ENCODE peak calls at places on chromosomes 12 and 14, in eight cellular contexts. J, U, C, Z, E, G, F and M are unnamed samples.
A peak's percentile ranks its signal among the peaks of the same experiment; 100 is the strongest.

GRCh38 chr12:119940881-119941280 is 48.2 kb upstream of the BICDL1 start:
- DNase-seq in Z (no peak), U (no peak), J (no peak), C (no peak), G (no peak), E (no peak), F (peak; percentile 65), M (no peak)

GRCh38 chr14:104734051-104734587 is 10.1 kb downstream of the ADSS1 start:
- DNase-seq in E (no peak), U (no peak), F (no peak), G (no peak), C (no peak), Z (no peak), J (no peak), M (no peak)

GRCh38 chr14:103538291-103539055 is 9.5 kb downstream of the TRMT61A start:
- DNase-seq in Z (no peak), E (no peak), U (peak; percentile 61), F (peak; percentile 38), G (peak; percentile 68), C (no peak), J (peak; percentile 46), M (peak; percentile 56)

GRCh38 chr12:3365416-3366385 is 125.3 kb upstream of the PRMT8 start:
- DNase-seq in F (peak; percentile 12), Z (peak; percentile 63), G (peak; percentile 61), E (peak; percentile 30), U (no peak), C (no peak), J (peak; percentile 52), M (peak; percentile 79)

GRCh38 chr12:118330421-118331018 is 42.2 kb downstream of the TAOK3 start:
- DNase-seq in Z (no peak), E (no peak), C (no peak), J (no peak), U (no peak), F (no peak), G (no peak), M (no peak)

GRCh38 chr14:33377596-33378390 is 439.1 kb downstream of the NPAS3 start:
- DNase-seq in Z (no peak), J (no peak), G (no peak), C (no peak), E (no peak), F (no peak), U (no peak), M (no peak)

GRCh38 chr12:50620050-50620974 is 115.5 kb downstream of the DIP2B start:
- DNase-seq in C (no peak), U (no peak), F (peak; percentile 94), G (peak; percentile 43), E (no peak), J (no peak), Z (no peak), M (no peak)

GRCh38 chr14:59461891-59462290 is 3.3 kb downstream of the GPR135 start:
- DNase-seq in Z (no peak), G (no peak), E (no peak), C (no peak), U (no peak), F (no peak), J (no peak), M (no peak)

GRCh38 chr12:104750061-104750460 is 208.0 kb downstream of the SLC41A2 start:
- DNase-seq in J (peak; percentile 63), C (no peak), E (no peak), Z (peak; percentile 8), F (peak; percentile 61), U (peak; percentile 31), G (no peak), M (no peak)

GRCh38 chr12:61367281-61367785 is 892.9 kb upstream of the USP15 start:
- DNase-seq in J (no peak), G (no peak), F (peak; percentile 20), E (no peak), U (no peak), C (no peak), Z (no peak), M (no peak)

GRCh38 chr12:110247340-110248095 is 33.5 kb upstream of the ATP2A2 start:
- DNase-seq in E (peak; percentile 59), F (no peak), C (no peak), Z (no peak), J (no peak), G (peak; percentile 75), U (no peak), M (peak; percentile 63)

GRCh38 chr14:25086817-25087396 is 37.0 kb upstream of the STXBP6 start:
- DNase-seq in C (no peak), Z (no peak), E (no peak), U (no peak), F (no peak), J (no peak), G (no peak), M (no peak)

GRCh38 chr14:55451950-55452349 is 11.5 kb upstream of the TBPL2 start:
- DNase-seq in F (no peak), E (no peak), J (no peak), Z (no peak), U (no peak), C (no peak), G (no peak), M (no peak)

GRCh38 chr12:25557830-25558436 is 4.8 kb upstream of the LMNTD1 start:
- DNase-seq in J (no peak), G (peak; percentile 36), C (no peak), E (no peak), Z (no peak), U (no peak), F (peak; percentile 81), M (no peak)

GRCh38 chr12:102120886-102121285 is 903 bp downstream of the PARPBP start:
- DNase-seq in Z (no peak), U (no peak), E (no peak), J (no peak), F (peak; percentile 61), G (no peak), C (no peak), M (no peak)

GRCh38 chr14:34685819-34686428 is 28.5 kb downstream of the CFL2 start:
- DNase-seq in C (no peak), E (no peak), J (no peak), Z (no peak), F (no peak), G (no peak), U (no peak), M (no peak)

GRCh38 chr12:113537751-113538087 is 66.0 kb upstream of the LHX5 start:
- DNase-seq in Z (no peak), E (no peak), G (no peak), J (no peak), C (no peak), F (peak; percentile 35), U (no peak), M (no peak)

GRCh38 chr12:113030875-113031525 is 25.5 kb upstream of the DTX1 start:
- DNase-seq in F (peak; percentile 73), C (no peak), U (peak; percentile 13), E (no peak), G (peak; percentile 38), Z (peak; percentile 89), J (no peak), M (no peak)

GRCh38 chr12:90970471-90970870 is 15.5 kb upstream of the CCER1 start:
- DNase-seq in E (no peak), G (no peak), C (no peak), F (peak; percentile 11), U (no peak), J (no peak), Z (no peak), M (no peak)

GRCh38 chr14:24435998-24436354 is 6.2 kb downstream of the KHNYN start:
- DNase-seq in Z (no peak), U (no peak), E (no peak), J (no peak), G (no peak), C (no peak), F (no peak), M (no peak)

GRCh38 chr14:101876539-101876938 is 87.8 kb upstream of the DYNC1H1 start:
- DNase-seq in J (peak; percentile 81), F (peak; percentile 73), E (peak; percentile 79), Z (no peak), C (peak; percentile 72), U (peak; percentile 87), G (peak; percentile 47), M (no peak)

GRCh38 chr14:82710257-82710841 is 1176.7 kb upstream of the SEL1L start:
- DNase-seq in E (no peak), C (no peak), J (peak; percentile 50), F (peak; percentile 55), Z (peak; percentile 76), U (peak; percentile 21), G (peak; percentile 82), M (peak; percentile 74)

GRCh38 chr14:95614335-95614734 is 71.9 kb upstream of the TCL1B start:
- DNase-seq in F (peak; percentile 12), Z (no peak), C (no peak), U (no peak), G (no peak), E (no peak), J (no peak), M (no peak)

GRCh38 chr12:130601327-130601726 is 114.8 kb downstream of the RIMBP2 start:
- DNase-seq in E (no peak), U (no peak), F (no peak), G (no peak), C (no peak), Z (no peak), J (no peak), M (no peak)

GRCh38 chr12:27014859-27015729 is 910 bp upstream of the TM7SF3 start:
- DNase-seq in G (no peak), E (no peak), U (no peak), J (no peak), C (no peak), Z (no peak), F (peak; percentile 7), M (no peak)

GRCh38 chr12:122150127-122150681 is 23.8 kb downstream of the IL31 start:
- DNase-seq in Z (no peak), G (no peak), F (no peak), U (no peak), J (no peak), C (no peak), E (no peak), M (no peak)

GRCh38 chr14:76708028-76708427 is 53.2 kb upstream of the VASH1 start:
- DNase-seq in J (no peak), U (no peak), G (no peak), F (peak; percentile 20), E (no peak), Z (no peak), C (no peak), M (no peak)

GRCh38 chr12:9033244-9033887 is 44.0 kb downstream of the KLRG1 start:
- DNase-seq in G (no peak), C (no peak), U (no peak), J (no peak), F (no peak), E (no peak), Z (no peak), M (no peak)
- H3K4me1 ChIP-seq in G (no peaks in the 10 kb centered on the region), C (peaks cover 26% of the 10 kb centered on the region), U (no peaks in the 10 kb centered on the region), J (no peaks in the 10 kb centered on the region), F (no peaks in the 10 kb centered on the region), E (no peaks in the 10 kb centered on the region), Z (no peaks in the 10 kb centered on the region), M (no peaks in the 10 kb centered on the region)

GRCh38 chr12:4448376-4448775 is 2.8 kb upstream of the FGF6 start:
- DNase-seq in E (no peak), Z (no peak), C (no peak), F (no peak), J (no peak), U (no peak), G (no peak), M (no peak)
- H3K9me3 ChIP-seq in E (peaks cover 5% of the 10 kb centered on the region), Z (no peaks in the 10 kb centered on the region), C (no peaks in the 10 kb centered on the region), F (no peaks in the 10 kb centered on the region), J (no peaks in the 10 kb centered on the region), U (peaks cover 7% of the 10 kb centered on the region), G (no peaks in the 10 kb centered on the region), M (no peaks in the 10 kb centered on the region)

GRCh38 chr14:64718762-64719161 is 14.5 kb downstream of the PLEKHG3 start:
- DNase-seq in U (no peak), E (no peak), J (no peak), F (no peak), G (no peak), Z (no peak), C (no peak), M (no peak)
- H3K4me1 ChIP-seq in U (peaks cover 54% of the 10 kb centered on the region), E (peaks cover 90% of the 10 kb centered on the region), J (peaks cover 74% of the 10 kb centered on the region), F (peaks cover 23% of the 10 kb centered on the region), G (peaks cover 75% of the 10 kb centered on the region), Z (peaks cover 23% of the 10 kb centered on the region), C (peaks cover 92% of the 10 kb centered on the region), M (peaks cover 58% of the 10 kb centered on the region)

GRCh38 chr14:106610691-106611090 is 1084.3 kb downstream of the TMEM121 start:
- DNase-seq in G (no peak), J (no peak), E (no peak), Z (no peak), F (no peak), C (no peak), U (no peak), M (no peak)
- H3K9me3 ChIP-seq in G (no peaks in the 10 kb centered on the region), J (no peaks in the 10 kb centered on the region), E (no peaks in the 10 kb centered on the region), Z (peaks cover 97% of the 10 kb centered on the region), F (no peaks in the 10 kb centered on the region), C (no peaks in the 10 kb centered on the region), U (no peaks in the 10 kb centered on the region), M (no peaks in the 10 kb centered on the region)